ENCODE peak calls at places on chromosomes 3 and 15, in six cellular contexts. R is LHCN-M2, B is osteocyte, G is HTR-8/SVneo, K is H54, Y is thoracic aorta. T is an unnamed sample.

GRCh38 chr3:18411541-18411940 is 13.6 kb downstream of the SATB1 start:
- DNase-seq in R (no peak), B (no peak), G (no peak), K (no peak), Y (no peak), T (no peak)

GRCh38 chr3:115165701-115166100 is 18.6 kb upstream of the ZBTB20 start:
- DNase-seq in R (no peak), B (no peak), G (no peak), K (no peak), Y (no peak), T (no peak)

GRCh38 chr3:123431658-123432323 is 17.1 kb downstream of the ADCY5 start:
- DNase-seq in R (no peak), B (no peak), G (no peak), K (no peak), Y (no peak), T (no peak)

GRCh38 chr3:55531266-55531665 is 44.2 kb upstream of the WNT5A start:
- DNase-seq in R (no peak), B (no peak), G (no peak), K (no peak), Y (no peak), T (no peak)

GRCh38 chr3:135081451-135082434 is 286.7 kb downstream of the EPHB1 start:
- DNase-seq in R (no peak), B (no peak), G (no peak), K (no peak), Y (no peak), T (no peak)

GRCh38 chr3:16147226-16147625 is 27.3 kb upstream of the GALNT15 start:
- DNase-seq in R (no peak), B (no peak), G (no peak), K (no peak), Y (no peak), T (no peak)

GRCh38 chr3:51968175-51968681 is 974 bp upstream of the PCBP4 start:
- DNase-seq in R (peak), B (no peak), G (peak), K (no peak), Y (no peak), T (peak)

GRCh38 chr3:148682997-148683396 is 14.7 kb upstream of the AGTR1 start:
- DNase-seq in R (no peak), B (no peak), G (no peak), K (no peak), Y (no peak), T (no peak)

GRCh38 chr15:27871078-27871695 is 227.9 kb downstream of the OCA2 start:
- DNase-seq in R (no peak), B (peak), G (no peak), K (no peak), Y (no peak), T (no peak)

GRCh38 chr3:171462224-171462623 is 2.0 kb upstream of the TNIK start:
- DNase-seq in R (no peak), B (no peak), G (no peak), K (no peak), Y (no peak), T (no peak)

GRCh38 chr3:64867204-64867603 is 179.4 kb upstream of the ADAMTS9 start:
- DNase-seq in R (no peak), B (no peak), G (no peak), K (no peak), Y (no peak), T (no peak)

GRCh38 chr15:96307856-96308394 is 22.6 kb upstream of the NR2F2 start:
- DNase-seq in R (no peak), B (no peak), G (no peak), K (no peak), Y (no peak), T (no peak)

GRCh38 chr3:40899286-40899712 is 300.0 kb upstream of the CTNNB1 start:
- DNase-seq in R (peak), B (no peak), G (peak), K (no peak), Y (no peak), T (no peak)

GRCh38 chr3:70550723-70551319 is 238.4 kb upstream of the MDFIC2 start:
- DNase-seq in R (peak), B (peak), G (no peak), K (no peak), Y (peak), T (peak)

GRCh38 chr3:42491876-42492507 is 10.5 kb upstream of the VIPR1 start:
- DNase-seq in R (no peak), B (peak), G (no peak), K (no peak), Y (no peak), T (no peak)

GRCh38 chr15:48358229-48358641 is 27.0 kb downstream of the DUT start:
- DNase-seq in R (peak), B (no peak), G (no peak), K (no peak), Y (no peak), T (peak)

GRCh38 chr3:113947372-113948014 is at the start of gene ZDHHC23:
- DNase-seq in R (peak), B (no peak), G (peak), K (peak), Y (no peak), T (peak)

GRCh38 chr3:64332461-64333350 is 107.4 kb upstream of the PRICKLE2 start:
- DNase-seq in R (no peak), B (no peak), G (no peak), K (no peak), Y (no peak), T (no peak)

GRCh38 chr3:46985588-46985987 is 6.1 kb downstream of the NBEAL2 start:
- DNase-seq in R (no peak), B (no peak), G (no peak), K (no peak), Y (no peak), T (no peak)

GRCh38 chr3:14235896-14236295 is 57.3 kb downstream of the LSM3 start:
- DNase-seq in R (peak), B (peak), G (no peak), K (no peak), Y (no peak), T (peak)

GRCh38 chr15:70580958-70581357 is 182.4 kb downstream of the UACA start:
- DNase-seq in R (no peak), B (no peak), G (no peak), K (no peak), Y (no peak), T (no peak)

GRCh38 chr15:63111481-63111880 is 10.2 kb upstream of the LACTB start:
- DNase-seq in R (no peak), B (no peak), G (no peak), K (no peak), Y (no peak), T (peak)

GRCh38 chr15:76968310-76968709 is 26.6 kb upstream of the PSTPIP1 start:
- DNase-seq in R (no peak), B (peak), G (no peak), K (no peak), Y (no peak), T (no peak)

GRCh38 chr3:196181127-196181546 is 30.1 kb downstream of the ZDHHC19 start:
- DNase-seq in R (no peak), B (no peak), G (no peak), K (no peak), Y (no peak), T (no peak)

GRCh38 chr15:65870889-65871533 is 1.7 kb downstream of the RAB11A start:
- DNase-seq in R (peak), B (no peak), G (no peak), K (no peak), Y (no peak), T (peak)

GRCh38 chr3:53161345-53161819 is 373 bp downstream of the PRKCD start:
- DNase-seq in R (no peak), B (no peak), G (no peak), K (no peak), Y (no peak), T (no peak)

GRCh38 chr15:68055224-68055705 is 1.1 kb downstream of the PIAS1 start:
- DNase-seq in R (peak), B (no peak), G (peak), K (peak), Y (no peak), T (peak)

GRCh38 chr15:84620626-84621025 is 19.8 kb downstream of the ZSCAN2 start:
- DNase-seq in R (no peak), B (no peak), G (no peak), K (no peak), Y (no peak), T (no peak)

GRCh38 chr3:168249539-168250414 is 154.1 kb upstream of the GOLIM4 start:
- DNase-seq in R (peak), B (peak), G (peak), K (peak), Y (no peak), T (peak)

GRCh38 chr15:51160484-51160883 is 65.8 kb upstream of the TNFAIP8L3 start:
- DNase-seq in R (peak), B (no peak), G (no peak), K (no peak), Y (no peak), T (no peak)

GRCh38 chr15:68674975-68675374 is 96.2 kb downstream of the CORO2B start:
- DNase-seq in R (peak), B (no peak), G (no peak), K (no peak), Y (no peak), T (peak)

GRCh38 chr15:51053571-51053970 is 41.1 kb downstream of the TNFAIP8L3 start:
- DNase-seq in R (no peak), B (no peak), G (no peak), K (no peak), Y (no peak), T (no peak)

GRCh38 chr3:128447561-128448013 is 19.1 kb downstream of the DNAJB8 start:
- DNase-seq in R (no peak), B (no peak), G (no peak), K (no peak), Y (no peak), T (no peak)

GRCh38 chr3:56219894-56220805 is 248.1 kb downstream of the ERC2 start:
- DNase-seq in R (peak), B (no peak), G (no peak), K (no peak), Y (no peak), T (no peak)

GRCh38 chr3:143825513-143825912 is 22.8 kb downstream of the SLC9A9 start:
- DNase-seq in R (no peak), B (no peak), G (no peak), K (no peak), Y (no peak), T (no peak)

GRCh38 chr3:187264051-187264450 is 27.5 kb downstream of the MASP1 start:
- DNase-seq in R (peak), B (no peak), G (peak), K (no peak), Y (no peak), T (no peak)

GRCh38 chr3:118057086-118057485 is 977.6 kb downstream of the IGSF11 start:
- DNase-seq in R (no peak), B (no peak), G (no peak), K (no peak), Y (no peak), T (no peak)

GRCh38 chr3:46276497-46277099 is 34.3 kb downstream of the CCR3 start:
- DNase-seq in R (peak), B (no peak), G (no peak), K (peak), Y (no peak), T (peak)

T was measured in SJCRH30.